ENCODE peak calls at places on chromosome 3, in five cellular contexts. Q is neural crest cell, Y is type B pancreatic cell, H is fibroblast of pulmonary artery, M is ovary. X is an unnamed sample.

GRCh38 chr3:66604476-66604875 is 103.7 kb upstream of the LRIG1 start:
- DNase-seq in H (no peak), Q (no peak), Y (no peak), M (no peak), X (no peak)

GRCh38 chr3:32401541-32402052 is 9.9 kb downstream of the CMTM7 start:
- DNase-seq in H (peak; percentile 87), Q (peak; percentile 51), Y (peak; percentile 77), M (peak; percentile 63), X (peak; percentile 85)

GRCh38 chr3:159857840-159858239 is 130.8 kb upstream of the IL12A start:
- DNase-seq in Y (no peak), H (no peak), M (no peak), Q (no peak), X (no peak)

GRCh38 chr3:185824051-185824466 is 783 bp downstream of the IGF2BP2 start:
- DNase-seq in Q (peak; percentile 40), H (no peak), M (no peak), Y (peak; percentile 72), X (no peak)

GRCh38 chr3:52403955-52404354 is 40.9 kb downstream of the SEMA3G start:
- DNase-seq in Q (no peak), Y (no peak), H (no peak), M (no peak), X (no peak)

GRCh38 chr3:94961423-94962100 is 898.7 kb downstream of the NSUN3 start:
- DNase-seq in Q (no peak), M (no peak), Y (no peak), H (no peak), X (no peak)

GRCh38 chr3:32238816-32239637 is 547 bp downstream of the CMTM8 start:
- DNase-seq in Q (peak; percentile 34), M (no peak), Y (peak; percentile 72), H (peak; percentile 33), X (no peak)

GRCh38 chr3:134829716-134830115 is 34.7 kb downstream of the EPHB1 start:
- DNase-seq in Y (no peak), Q (no peak), M (no peak), H (no peak), X (peak; percentile 53)

GRCh38 chr3:52650437-52650836 is 35.3 kb downstream of the PBRM1 start:
- DNase-seq in Y (no peak), H (peak; percentile 13), Q (no peak), M (no peak), X (no peak)

GRCh38 chr3:45486136-45486535 is 97.8 kb downstream of the LARS2 start:
- DNase-seq in M (no peak), Y (no peak), Q (no peak), H (peak; percentile 81), X (no peak)

GRCh38 chr3:112327371-112327951 is 5.5 kb upstream of the CD200 start:
- DNase-seq in M (peak; percentile 38), H (peak; percentile 87), Y (no peak), Q (no peak), X (no peak)

GRCh38 chr3:129558772-129559564 is 16.0 kb downstream of the H1-8 start:
- DNase-seq in Y (no peak), M (no peak), H (peak; percentile 58), Q (no peak), X (no peak)

GRCh38 chr3:196317702-196318467 is at the start of gene DYNLT2B:
- DNase-seq in Y (peak; percentile 94), Q (peak; percentile 75), H (peak; percentile 89), M (peak; percentile 85), X (peak; percentile 88)

GRCh38 chr3:149247025-149247710 is 25.5 kb upstream of the CP start:
- DNase-seq in Y (no peak), M (no peak), H (peak; percentile 49), Q (no peak), X (no peak)

GRCh38 chr3:14562441-14562840 is 22.3 kb upstream of the GRIP2 start:
- DNase-seq in H (peak; percentile 56), Q (no peak), M (no peak), Y (no peak), X (no peak)

GRCh38 chr3:13780432-13781173 is 99.3 kb downstream of the WNT7A start:
- DNase-seq in M (no peak), Y (no peak), Q (no peak), H (no peak), X (no peak)

GRCh38 chr3:156816091-156816793 is 9.9 kb upstream of the LEKR1 start:
- DNase-seq in Q (peak; percentile 40), H (peak; percentile 57), Y (no peak), M (peak; percentile 47), X (no peak)

GRCh38 chr3:27354588-27355203 is 14.5 kb downstream of the NEK10 start:
- DNase-seq in Y (no peak), H (no peak), M (no peak), Q (no peak), X (no peak)

GRCh38 chr3:27354161-27354560 is 15.0 kb downstream of the NEK10 start:
- DNase-seq in Y (no peak), M (no peak), H (no peak), Q (no peak), X (no peak)

GRCh38 chr3:27352047-27352446 is 17.1 kb downstream of the NEK10 start:
- DNase-seq in Q (no peak), Y (no peak), H (no peak), M (no peak), X (no peak)

GRCh38 chr3:27349832-27350231 is 19.4 kb downstream of the NEK10 start:
- DNase-seq in M (no peak), H (no peak), Q (no peak), Y (no peak), X (no peak)

DNA sequence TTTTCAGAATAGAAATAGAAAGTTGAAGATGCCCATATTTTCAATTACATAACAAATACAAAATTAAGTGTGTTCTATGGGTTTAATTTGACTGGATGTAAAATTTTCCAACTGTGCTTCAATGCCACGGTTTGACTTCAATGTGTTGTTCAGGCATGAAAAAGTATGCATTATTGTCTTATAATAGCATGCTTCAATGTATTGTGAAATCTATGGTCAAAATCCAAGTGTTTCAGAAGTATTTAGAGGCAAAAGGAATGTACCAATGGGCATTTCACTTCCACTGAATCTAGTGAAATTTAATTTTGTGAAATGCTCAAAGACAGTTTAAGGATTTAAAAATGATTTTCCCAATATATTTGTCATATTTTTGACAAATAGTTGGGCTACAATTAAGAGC is 16.0 kb downstream of the NEK10 start:
- DNase-seq in M (no peak), Q (no peak), H (peak; percentile 41), Y (no peak), X (no peak)
- TF ChIP-seq CTCF in M (no peak), Q (no peak), H (no peak), Y (no peak), X (no peak)

GRCh38 chr3:25574172-25574765 is 90.4 kb downstream of the TOP2B start:
- DNase-seq in H (no peak), M (no peak), Q (no peak), Y (no peak), X (no peak)

GRCh38 chr3:25576146-25576545 is 88.6 kb downstream of the TOP2B start:
- DNase-seq in Q (no peak), M (no peak), Y (no peak), H (no peak), X (no peak)

GRCh38 chr3:25573386-25574171 is 91.1 kb downstream of the TOP2B start:
- DNase-seq in Y (no peak), M (no peak), H (no peak), Q (no peak), X (no peak)

GRCh38 chr3:25575001-25575400 is 89.7 kb downstream of the TOP2B start:
- DNase-seq in Q (no peak), H (no peak), Y (no peak), M (no peak), X (no peak)

DNA sequence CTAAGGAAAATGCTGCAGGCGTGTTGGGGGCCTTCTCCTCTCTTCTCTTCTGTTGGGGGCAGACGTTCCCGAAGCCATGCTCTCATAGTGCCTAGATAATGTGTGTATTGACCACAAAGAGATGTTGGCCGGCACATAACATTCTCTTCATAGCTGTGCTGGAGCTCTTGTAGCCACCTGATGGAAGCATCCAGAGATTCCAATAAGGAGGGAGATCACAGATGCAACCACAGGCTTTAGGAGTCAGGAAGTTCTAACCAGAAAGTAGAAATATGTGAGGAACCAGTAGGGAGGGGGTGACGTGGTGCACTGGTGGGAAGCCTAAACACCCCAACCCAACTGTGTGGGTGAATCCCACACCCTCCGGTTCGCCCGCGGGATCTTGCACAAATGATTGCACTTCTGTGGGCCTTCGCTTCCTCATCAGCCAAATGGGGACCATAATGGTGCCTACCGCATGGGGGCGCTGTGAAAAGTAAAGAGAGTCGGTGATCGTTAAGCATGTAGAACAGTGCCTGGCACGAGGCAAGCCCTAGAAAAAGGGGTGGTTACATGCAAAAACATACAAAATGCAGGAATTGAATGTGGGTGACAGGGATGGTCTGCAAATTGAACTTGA is 87.8 kb downstream of the TOP2B start:
- DNase-seq in Y (no peak), Q (no peak), H (no peak), M (no peak), X (no peak)
- TF ChIP-seq CTCF in Y (peak; percentile 14), Q (no peak), H (no peak), M (no peak), X (no peak)

DNA sequence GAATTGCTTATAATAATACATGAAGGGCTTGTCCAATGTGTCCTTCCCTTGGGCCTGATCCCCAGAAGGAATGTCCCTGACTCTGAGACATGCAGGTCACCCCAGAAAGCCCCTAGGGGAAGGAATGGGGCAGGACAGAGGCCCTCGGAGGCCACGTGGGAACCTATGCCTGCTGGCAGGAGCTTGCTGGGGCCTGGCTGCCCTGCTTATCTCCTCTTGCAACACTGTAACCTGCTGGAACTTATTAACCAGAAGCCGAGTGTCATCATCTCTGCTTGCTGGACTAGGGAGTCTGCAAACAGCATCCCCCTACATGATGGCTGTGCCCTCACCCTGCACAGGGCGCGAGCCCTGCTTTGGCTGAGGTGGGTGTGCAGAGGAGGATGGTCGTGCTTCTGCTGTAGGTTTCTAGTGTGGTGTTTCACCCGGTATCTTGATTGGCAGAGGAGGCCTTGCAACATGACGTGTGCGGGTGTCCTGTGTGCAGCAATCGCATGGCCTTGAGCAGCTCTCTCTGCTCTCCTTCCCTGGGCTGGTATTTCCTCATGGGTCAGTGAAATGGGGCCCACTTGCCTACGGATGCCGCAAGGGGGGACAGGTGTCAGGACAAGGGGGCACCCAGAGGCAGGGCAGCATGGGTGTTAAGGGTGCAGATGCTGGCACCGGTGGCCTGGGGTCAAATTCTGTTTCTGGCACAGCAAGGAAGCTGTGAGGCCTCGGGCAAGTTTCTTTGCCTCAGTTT is 5.0 kb downstream of the CHST13 start:
- DNase-seq in Y (no peak), M (no peak), H (peak; percentile 20), Q (no peak), X (no peak)
- TF ChIP-seq CTCF in Y (no peak), M (no peak), H (no peak), Q (no peak), X (no peak)

DNA sequence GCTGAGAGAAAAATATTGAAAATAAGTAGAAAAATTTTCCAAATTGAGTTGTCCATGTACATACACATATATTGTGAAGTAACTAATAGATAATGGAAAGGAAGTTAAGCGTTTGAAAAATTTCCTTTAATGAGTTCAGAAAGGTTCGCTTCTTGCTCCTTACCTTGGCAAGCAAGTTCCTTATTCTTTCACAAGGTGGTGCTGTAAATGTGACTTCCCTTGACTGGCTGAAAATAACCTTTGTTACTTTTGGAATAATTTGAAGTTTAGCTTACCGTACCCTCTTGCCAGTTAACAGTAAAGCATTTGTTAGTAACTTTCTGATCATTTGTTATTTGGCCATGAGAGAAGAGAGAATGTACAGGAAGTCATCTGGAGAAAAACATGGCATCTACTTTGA is 41.6 kb downstream of the PYDC2 start:
- DNase-seq in Q (no peak), M (no peak), Y (no peak), H (no peak), X (no peak)
- TF ChIP-seq CTCF in Q (peak; percentile 61), M (no peak), Y (peak; percentile 64), H (peak; percentile 16), X (no peak)